ENCODE peak calls at places on chromosomes 2 and 18, in ten cellular contexts. R is left lung, K is lower lobe of right lung, P is neural progenitor cell, C is cardiac muscle cell, G is astrocyte, F is adrenal gland, T is A673, X is adipocyte, M is IMR-90. Z is an unnamed sample.

GRCh38 chr18:69935319-69936190 is 12.1 kb downstream of the CD226 start:
- DNase-seq in G (peak; percentile 39), P (peak; percentile 45), R (peak; percentile 43), X (no peak), K (peak; percentile 55), T (no peak), C (no peak), M (no peak), F (no peak), Z (no peak)

GRCh38 chr18:67977067-67977616 is 460.6 kb upstream of the DSEL start:
- DNase-seq in C (no peak), T (no peak), K (peak; percentile 29), R (no peak), F (no peak), G (no peak), P (no peak), X (no peak), M (no peak), Z (no peak)

GRCh38 chr18:80178935-80179818 is 68.1 kb downstream of the PARD6G start:
- DNase-seq in X (no peak), G (no peak), M (no peak), P (no peak), C (no peak), K (no peak), R (no peak), F (no peak), T (no peak), Z (no peak)

GRCh38 chr2:145644820-145645302 is 1124.9 kb upstream of the ZEB2 start:
- DNase-seq in X (no peak), G (no peak), M (peak; percentile 11), K (no peak), P (peak; percentile 25), T (no peak), F (no peak), C (no peak), R (no peak), Z (no peak)

GRCh38 chr2:216388046-216388884 is 16.0 kb upstream of the MARCHF4 start:
- DNase-seq in C (no peak), F (no peak), P (no peak), T (no peak), X (no peak), K (no peak), R (no peak), G (no peak), M (no peak), Z (no peak)

GRCh38 chr2:71697106-71698010 is 244.0 kb downstream of the DYSF start:
- DNase-seq in C (no peak), P (no peak), T (no peak), R (peak; percentile 15), K (no peak), G (no peak), X (no peak), F (no peak), M (no peak), Z (no peak)

GRCh38 chr2:234146087-234146826 is 95.8 kb downstream of the SPP2 start:
- DNase-seq in G (peak; percentile 97), C (peak; percentile 87), T (no peak), X (peak; percentile 33), K (no peak), M (peak; percentile 86), F (peak; percentile 16), P (no peak), R (no peak), Z (no peak)

GRCh38 chr2:134272831-134273230 is 19.0 kb downstream of the MGAT5 start:
- DNase-seq in X (no peak), P (no peak), K (no peak), T (no peak), G (no peak), F (no peak), R (no peak), C (no peak), M (no peak), Z (no peak)

GRCh38 chr2:121530563-121531334 is at the start of gene RNU4ATAC:
- DNase-seq in X (peak; percentile 98), R (peak; percentile 87), G (peak; percentile 98), T (peak; percentile 98), K (peak; percentile 88), P (peak; percentile 89), M (peak; percentile 99), C (peak; percentile 99), F (peak; percentile 89), Z (peak; percentile 87)

GRCh38 chr2:121529439-121530209 is 1.1 kb upstream of the RNU4ATAC start:
- DNase-seq in K (peak; percentile 64), F (peak; percentile 73), X (peak; percentile 70), C (peak; percentile 75), R (no peak), M (peak; percentile 40), P (peak; percentile 85), G (peak; percentile 49), T (peak; percentile 81), Z (no peak)

GRCh38 chr2:121524650-121525425 is 5.8 kb upstream of the RNU4ATAC start:
- DNase-seq in P (peak; percentile 22), T (no peak), G (no peak), X (no peak), K (no peak), C (peak; percentile 20), M (no peak), R (no peak), F (peak; percentile 36), Z (no peak)

GRCh38 chr2:121530210-121530562 is 494 bp upstream of the RNU4ATAC start:
- DNase-seq in G (peak; percentile 71), M (peak; percentile 70), P (peak; percentile 78), X (no peak), F (peak; percentile 79), K (peak; percentile 82), C (peak; percentile 81), T (no peak), R (peak; percentile 72), Z (peak; percentile 88)

DNA sequence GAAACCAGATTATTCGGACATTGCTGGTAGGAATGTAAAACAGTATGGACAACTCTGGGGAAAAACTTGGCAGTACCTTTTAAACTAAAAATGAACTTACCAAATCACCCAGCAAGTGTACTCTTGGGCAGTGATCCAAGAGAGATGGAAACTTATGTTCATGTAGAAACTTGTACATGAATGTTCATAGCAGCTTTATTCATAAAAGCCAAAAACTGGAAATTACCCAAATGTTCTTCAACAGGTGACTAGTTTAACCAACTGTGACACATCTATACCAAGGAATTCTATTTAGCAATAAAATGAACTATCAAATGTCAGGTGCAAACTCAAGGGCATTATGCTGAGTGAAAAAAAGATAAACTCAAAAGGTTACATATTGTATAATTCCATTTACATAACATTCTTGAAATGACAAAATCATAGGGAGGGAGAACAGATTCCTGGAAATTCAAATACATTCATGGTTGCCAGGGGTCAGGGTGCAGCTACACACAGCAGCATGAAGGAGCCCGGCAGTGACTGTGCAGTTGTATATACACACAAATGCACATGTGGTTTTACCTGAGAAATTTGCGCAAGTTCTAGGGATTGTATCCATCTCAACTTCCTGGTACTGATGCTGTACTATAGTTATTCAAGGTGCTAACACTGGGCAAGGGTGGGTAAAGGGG is 3.5 kb upstream of the RNU4ATAC start:
- DNase-seq in T (no peak), X (peak; percentile 77), P (no peak), R (no peak), K (no peak), M (peak; percentile 29), F (peak; percentile 33), G (no peak), C (peak; percentile 60), Z (no peak)
- H3K4me1 ChIP-seq in T (peaks cover 21% of the 10 kb centered on the region), X (peaks cover 43% of the 10 kb centered on the region), P (peaks cover 39% of the 10 kb centered on the region), R (peaks cover under 1% of the 10 kb centered on the region), K (peaks cover 20% of the 10 kb centered on the region), M (peaks cover 1% of the 10 kb centered on the region), F (peaks cover 26% of the 10 kb centered on the region), G (peaks cover 13% of the 10 kb centered on the region), C (peaks cover 31% of the 10 kb centered on the region), Z (no peaks in the 10 kb centered on the region)

GRCh38 chr2:218292700-218293014 is 354 bp upstream of the TMBIM1 start:
- DNase-seq in C (no peak), T (no peak), F (no peak), P (no peak), X (no peak), M (no peak), K (no peak), R (no peak), G (no peak), Z (no peak)

GRCh38 chr2:218296200-218296599 is 3.9 kb upstream of the TMBIM1 start:
- DNase-seq in T (no peak), P (no peak), X (no peak), G (no peak), C (no peak), R (no peak), F (no peak), K (no peak), M (no peak), Z (no peak)

GRCh38 chr2:218294430-218294999 is 2.2 kb upstream of the TMBIM1 start:
- DNase-seq in C (no peak), G (no peak), K (no peak), X (no peak), T (no peak), P (no peak), M (no peak), F (no peak), R (no peak), Z (no peak)

GRCh38 chr2:218293715-218294429 is 1.6 kb upstream of the TMBIM1 start:
- DNase-seq in G (no peak), P (no peak), C (no peak), T (no peak), R (no peak), F (no peak), K (no peak), X (no peak), M (no peak), Z (no peak)

DNA sequence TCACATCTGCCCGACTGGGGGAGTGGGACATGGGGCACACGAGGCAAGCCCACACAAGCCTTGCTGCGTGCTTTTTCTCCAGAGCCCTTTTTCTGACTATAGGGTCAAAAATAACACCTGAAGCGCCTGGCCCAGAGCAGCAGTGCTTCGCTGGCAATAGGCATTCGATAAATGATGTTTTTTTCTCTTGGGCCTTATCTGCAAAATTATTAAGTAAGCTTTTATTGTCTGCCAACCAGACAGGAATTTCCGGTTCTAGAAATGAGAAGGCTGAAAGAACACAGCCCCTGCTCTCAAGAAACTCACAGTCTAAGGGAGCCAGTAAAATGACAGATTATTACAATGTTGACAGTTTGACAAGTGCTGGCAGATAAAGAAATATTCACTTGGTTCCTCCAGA is 2.7 kb upstream of the TMBIM1 start:
- DNase-seq in P (no peak), M (no peak), K (no peak), R (no peak), T (peak; percentile 44), C (peak; percentile 63), G (no peak), X (no peak), F (no peak), Z (no peak)
- H3K4me1 ChIP-seq in P (peaks cover 14% of the 10 kb centered on the region), M (peaks cover 15% of the 10 kb centered on the region), K (peaks cover 66% of the 10 kb centered on the region), R (peaks cover 22% of the 10 kb centered on the region), T (peaks cover 19% of the 10 kb centered on the region), C (peaks cover 20% of the 10 kb centered on the region), G (peaks cover 26% of the 10 kb centered on the region), X (peaks cover 23% of the 10 kb centered on the region), F (peaks cover 15% of the 10 kb centered on the region), Z (peaks cover 2% of the 10 kb centered on the region)

DNA sequence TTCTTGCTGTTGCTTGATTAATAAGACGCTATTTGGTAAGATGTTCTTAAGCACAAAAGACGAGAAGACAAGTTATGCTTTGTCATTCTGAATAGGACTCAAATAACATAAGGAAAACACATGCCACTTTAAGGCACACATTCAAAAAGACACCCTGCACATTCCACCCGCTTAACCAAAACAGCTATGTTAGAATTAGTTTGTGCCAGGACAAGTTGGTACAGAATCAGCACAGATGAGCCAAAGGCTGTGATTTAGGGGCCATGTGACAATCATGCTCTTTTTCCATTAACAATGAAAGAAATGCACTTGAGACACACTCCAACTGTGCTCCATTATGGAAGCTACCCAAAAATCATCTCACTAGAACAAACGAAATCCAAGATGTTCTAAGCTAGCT is 3.4 kb downstream of the STARD7 start:
- DNase-seq in G (peak; percentile 14), R (no peak), X (peak; percentile 65), K (no peak), P (no peak), F (no peak), C (no peak), T (no peak), M (no peak), Z (no peak)
- H3K4me1 ChIP-seq in G (peaks cover 34% of the 10 kb centered on the region), R (peaks cover 49% of the 10 kb centered on the region), X (peaks cover 77% of the 10 kb centered on the region), K (peaks cover 85% of the 10 kb centered on the region), P (peaks cover 28% of the 10 kb centered on the region), F (peaks cover 52% of the 10 kb centered on the region), C (peaks cover 37% of the 10 kb centered on the region), T (peaks cover 21% of the 10 kb centered on the region), M (peaks cover 19% of the 10 kb centered on the region), Z (peaks cover 8% of the 10 kb centered on the region)

GRCh38 chr2:97991081-97991856 is 4.5 kb downstream of the TMEM131 start:
- DNase-seq in R (no peak), F (no peak), T (no peak), K (no peak), P (no peak), C (no peak), G (no peak), X (no peak), M (no peak), Z (no peak)

GRCh38 chr2:97985998-97986397 is 9.8 kb downstream of the TMEM131 start:
- DNase-seq in C (no peak), X (no peak), T (no peak), R (no peak), F (no peak), K (no peak), M (no peak), P (no peak), G (no peak), Z (no peak)

GRCh38 chr2:97983698-97984097 is 12.1 kb downstream of the TMEM131 start:
- DNase-seq in P (no peak), G (no peak), F (no peak), X (no peak), M (no peak), R (no peak), K (no peak), T (no peak), C (no peak), Z (no peak)

GRCh38 chr2:97992836-97993825 is 2.6 kb downstream of the TMEM131 start:
- DNase-seq in T (no peak), R (no peak), G (peak; percentile 10), X (peak; percentile 6), M (peak; percentile 15), F (no peak), K (no peak), C (no peak), P (no peak), Z (no peak)

GRCh38 chr2:97988722-97989121 is 7.0 kb downstream of the TMEM131 start:
- DNase-seq in X (no peak), C (peak; percentile 26), M (no peak), G (no peak), R (no peak), T (no peak), P (no peak), K (no peak), F (no peak), Z (no peak)
- H3K4me1 ChIP-seq in X (peaks cover 29% of the 10 kb centered on the region), C (peaks cover 9% of the 10 kb centered on the region), M (peaks cover 2% of the 10 kb centered on the region), G (peaks cover 3% of the 10 kb centered on the region), R (peaks cover 12% of the 10 kb centered on the region), T (peaks cover 4% of the 10 kb centered on the region), P (peaks cover 5% of the 10 kb centered on the region), K (peaks cover 38% of the 10 kb centered on the region), F (peaks cover 4% of the 10 kb centered on the region), Z (no peaks in the 10 kb centered on the region)